ENCODE peak calls at places on chromosomes 7 and 10, in five cellular contexts. O, Z, D, K and F are unnamed samples. For H3K27me3, the result is how much of the 10 kb centered on the place peaks cover.

GRCh38 chr7:112118581-112119566 is 87.3 kb downstream of the DOCK4 start:
- DNase-seq in O (no peak), Z (no peak), D (no peak), K (no peak), F (no peak)

GRCh38 chr10:68096913-68097509 is 12.3 kb upstream of the MYPN start:
- DNase-seq in O (no peak), Z (peak), D (peak), K (no peak), F (no peak)

GRCh38 chr10:110544958-110545537 is 22.4 kb upstream of the SMC3 start:
- DNase-seq in O (no peak), Z (no peak), D (peak), K (no peak), F (no peak)

GRCh38 chr10:122481296-122482056 is 20.1 kb downstream of the HTRA1 start:
- DNase-seq in O (no peak), Z (no peak), D (no peak), K (no peak), F (no peak)

GRCh38 chr10:72094574-72094973 is 6.2 kb upstream of the SPOCK2 start:
- DNase-seq in O (no peak), Z (no peak), D (no peak), K (no peak), F (no peak)

GRCh38 chr7:63009771-63010170 is 988.9 kb upstream of the ZNF722 start:
- DNase-seq in O (no peak), Z (no peak), D (no peak), K (no peak), F (no peak)

GRCh38 chr10:120005408-120006280 is 113.1 kb downstream of the SEC23IP start:
- DNase-seq in O (no peak), Z (no peak), D (peak), K (no peak), F (no peak)

GRCh38 chr7:50596484-50596883 is 31.3 kb upstream of the DDC start:
- DNase-seq in O (no peak), Z (no peak), D (no peak), K (no peak), F (no peak)

GRCh38 chr10:124124769-124125161 is 31.4 kb upstream of the CHST15 start:
- DNase-seq in O (no peak), Z (no peak), D (no peak), K (no peak), F (no peak)

DNA sequence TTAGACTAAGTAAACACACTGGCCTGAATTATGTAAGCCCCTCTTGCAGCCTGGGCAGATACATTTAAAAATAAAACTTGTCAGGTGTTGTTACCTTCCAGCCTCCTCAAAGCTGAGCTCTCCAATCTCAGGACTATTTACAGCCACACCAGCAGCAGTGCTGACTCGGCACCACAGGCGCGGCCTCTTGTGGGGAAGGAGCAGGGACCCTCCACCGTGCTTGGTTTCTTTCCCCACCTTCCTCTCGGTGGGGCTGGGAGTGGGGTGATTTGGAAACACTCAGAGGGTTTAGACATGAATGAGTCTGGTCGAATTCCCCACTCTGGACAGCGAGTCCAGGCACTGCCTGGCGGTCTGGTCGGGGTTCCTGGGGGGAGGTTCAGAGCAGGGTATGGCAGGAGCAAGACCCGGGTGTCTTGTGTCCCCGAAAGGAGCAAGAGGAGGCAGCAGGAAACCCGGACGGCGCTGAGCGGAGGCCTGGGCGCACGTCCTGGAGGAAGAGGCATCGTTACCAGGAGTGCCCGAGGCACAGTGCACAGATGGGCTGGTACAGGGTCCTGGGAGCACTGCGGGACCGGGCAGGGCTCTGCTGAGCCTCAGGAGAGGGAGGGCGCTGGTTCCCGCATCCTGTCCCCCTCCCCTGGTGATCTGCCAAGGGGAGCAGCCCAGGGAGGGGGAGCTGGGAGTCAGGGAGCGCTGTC is 29.2 kb upstream of the CFAP46 start:
- DNase-seq in O (no peak), Z (no peak), D (no peak), K (no peak), F (no peak)
- H3K27me3 ChIP-seq in O (under half), Z (half or more), D (under half), K (under half), F (under half)

DNA sequence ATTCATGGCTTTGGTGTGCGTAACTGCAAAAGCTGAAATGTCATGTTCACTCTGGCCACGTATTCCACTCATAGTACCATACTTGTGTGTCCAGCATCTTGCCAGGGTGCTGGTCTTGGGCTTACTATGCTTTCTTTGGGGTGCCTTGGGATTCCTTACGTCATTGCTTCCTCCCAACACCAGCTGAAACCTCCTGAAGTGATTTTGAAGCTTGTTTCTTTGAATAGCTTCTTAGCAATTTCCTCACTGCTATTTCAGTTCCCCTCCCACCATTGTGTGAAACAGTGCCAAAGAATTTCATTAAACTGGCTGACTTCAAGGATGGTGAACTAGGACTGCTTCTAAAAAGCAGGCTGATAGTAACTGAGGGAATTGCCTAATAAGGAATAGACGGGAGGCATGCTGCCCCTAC is 36.9 kb downstream of the ENTPD1 start:
- DNase-seq in O (no peak), Z (no peak), D (peak), K (no peak), F (no peak)
- H3K27ac ChIP-seq in O (no peak), Z (peak), D (no peak), K (peak), F (peak)

DNA sequence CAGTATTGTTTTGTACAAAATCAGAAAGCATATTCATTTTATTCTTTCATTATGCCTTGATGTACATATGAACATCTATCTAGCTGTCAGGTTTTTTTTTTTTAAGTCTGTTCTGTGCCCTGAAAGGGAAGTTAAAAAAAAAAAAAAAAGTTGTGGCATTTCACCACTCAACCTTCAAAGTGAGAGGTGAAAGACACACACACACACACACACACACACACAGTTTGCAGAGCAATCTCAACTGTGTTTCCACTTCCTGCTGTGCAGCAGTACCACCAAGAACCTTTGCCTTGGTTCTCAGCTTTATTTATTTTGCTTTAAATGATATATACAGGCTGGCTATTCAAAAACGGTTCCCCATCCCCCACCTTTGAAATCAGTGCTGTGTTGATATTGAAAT is 955.6 kb downstream of the GATA3 start:
- DNase-seq in O (peak), Z (no peak), D (no peak), K (no peak), F (no peak)
- H3K4me3 ChIP-seq in O (no peak), Z (no peak), D (no peak), K (no peak), F (no peak)

GRCh38 chr10:29849886-29850285 is 209.5 kb downstream of the JCAD start:
- DNase-seq in O (no peak), Z (no peak), D (no peak), K (no peak), F (no peak)

GRCh38 chr10:29849434-29849833 is 210.0 kb downstream of the JCAD start:
- DNase-seq in O (no peak), Z (no peak), D (peak), K (no peak), F (no peak)

GRCh38 chr10:29853913-29854312 is 205.5 kb downstream of the JCAD start:
- DNase-seq in O (no peak), Z (no peak), D (no peak), K (no peak), F (no peak)

GRCh38 chr10:29850371-29850770 is 209.0 kb downstream of the JCAD start:
- DNase-seq in O (no peak), Z (no peak), D (no peak), K (no peak), F (no peak)

DNA sequence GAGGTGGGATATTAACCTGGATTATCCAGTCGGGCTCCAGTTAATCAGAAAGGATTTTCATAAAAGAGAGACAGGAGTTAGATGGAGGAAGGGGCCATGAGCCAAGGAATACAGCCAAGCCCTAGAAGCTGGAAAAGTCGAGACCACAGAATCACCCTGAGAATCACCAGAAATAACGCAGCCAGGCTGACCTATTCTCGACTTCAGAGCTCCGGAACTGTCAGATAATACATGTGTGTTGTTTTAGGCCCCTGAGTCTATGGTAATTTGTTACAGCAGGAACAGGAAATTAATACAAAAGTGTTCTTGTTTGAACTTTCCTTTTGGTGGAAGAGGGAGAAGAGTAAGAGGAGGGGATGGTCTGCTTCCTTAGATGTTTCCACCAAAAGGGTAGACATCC is 208.1 kb downstream of the JCAD start:
- DNase-seq in O (no peak), Z (no peak), D (no peak), K (no peak), F (no peak)
- H3K27me3 ChIP-seq in O (under half), Z (under half), D (under half), K (under half), F (under half)